ENCODE peak calls at places on chromosomes 1 and 21, in four cellular contexts. J is HCT116, G is GM12878, L is HepG2. V is an unnamed sample.

GRCh38 chr1:94621392-94621791 is 79.8 kb upstream of the F3 start:
- ATAC-seq in G (no peak), J (peak; percentile 63), L (no peak), V (no peak)

GRCh38 chr1:160993544-160993943 is 27.4 kb downstream of the F11R start:
- ATAC-seq in G (peak; percentile 35), L (peak; percentile 38), J (no peak), V (peak; percentile 55)

GRCh38 chr21:42089665-42090310 is 18.7 kb downstream of the UMODL1 start:
- ATAC-seq in L (no peak), G (no peak), J (no peak), V (no peak)

GRCh38 chr1:94925561-94926364 is 1.1 kb downstream of the CNN3 start:
- ATAC-seq in J (peak; percentile 64), G (peak; percentile 63), L (peak; percentile 51), V (peak; percentile 26)

GRCh38 chr1:58084266-58084665 is 462.3 kb downstream of the OMA1 start:
- ATAC-seq in L (no peak), J (no peak), G (peak; percentile 66), V (no peak)

GRCh38 chr1:178869114-178869697 is 1.7 kb downstream of the ANGPTL1 start:
- ATAC-seq in L (no peak), G (no peak), J (no peak), V (peak; percentile 55)

GRCh38 chr1:53956308-53957168 is 10.4 kb downstream of the LRRC42 start:
- ATAC-seq in L (no peak), G (peak; percentile 71), J (peak; percentile 50), V (peak; percentile 61)

GRCh38 chr21:27715131-27715530 is 748.2 kb upstream of the ADAMTS5 start:
- ATAC-seq in J (no peak), L (no peak), G (no peak), V (no peak)

GRCh38 chr1:212760126-212760823 is 31.3 kb downstream of the NSL1 start:
- ATAC-seq in G (peak; percentile 99), J (peak; percentile 87), L (peak; percentile 96), V (no peak)

GRCh38 chr1:157198619-157199420 is 60.6 kb upstream of the ETV3 start:
- ATAC-seq in G (no peak), J (no peak), L (no peak), V (no peak)

GRCh38 chr1:222038971-222039370 is 297.1 kb upstream of the DUSP10 start:
- ATAC-seq in J (no peak), G (no peak), L (peak; percentile 59), V (no peak)

GRCh38 chr1:47679301-47679751 is 241.5 kb downstream of the FOXD2 start:
- ATAC-seq in L (no peak), G (no peak), J (no peak), V (peak; percentile 20)

GRCh38 chr1:211359876-211360275 is 33.2 kb downstream of the TRAF5 start:
- ATAC-seq in J (no peak), L (no peak), G (no peak), V (no peak)

GRCh38 chr1:79042117-79042516 is 35.6 kb upstream of the ADGRL4 start:
- ATAC-seq in L (no peak), J (no peak), G (peak; percentile 64), V (no peak)

GRCh38 chr1:183363967-183364366 is 54.2 kb downstream of the NMNAT2 start:
- ATAC-seq in J (no peak), G (no peak), L (no peak), V (no peak)

GRCh38 chr1:54564312-54565112 is 16.5 kb downstream of the ACOT11 start:
- ATAC-seq in G (no peak), L (peak; percentile 45), J (peak; percentile 91), V (no peak)

GRCh38 chr1:179151908-179152682 is 70.2 kb downstream of the TOR3A start:
- ATAC-seq in G (peak; percentile 86), L (peak; percentile 99), J (no peak), V (no peak)

GRCh38 chr1:86648255-86648654 is 56.1 kb upstream of the SH3GLB1 start:
- ATAC-seq in J (peak; percentile 66), G (peak; percentile 27), L (no peak), V (no peak)

GRCh38 chr1:1033731-1034437 is 14.0 kb downstream of the AGRN start:
- ATAC-seq in J (no peak), G (peak; percentile 13), L (no peak), V (no peak)

GRCh38 chr1:222644649-222645005 is 26.7 kb downstream of the MIA3 start:
- ATAC-seq in L (peak; percentile 15), G (peak; percentile 9), J (no peak), V (no peak)

GRCh38 chr1:234120327-234120944 is 216.0 kb downstream of the SLC35F3 start:
- ATAC-seq in J (no peak), L (no peak), G (no peak), V (no peak)

GRCh38 chr1:117180571-117180970 is 30.2 kb downstream of the VTCN1 start:
- ATAC-seq in L (no peak), G (no peak), J (no peak), V (no peak)

GRCh38 chr1:211334986-211335385 is 8.4 kb downstream of the TRAF5 start:
- ATAC-seq in J (no peak), G (peak; percentile 12), L (no peak), V (no peak)

GRCh38 chr1:154199563-154199879 is 6.6 kb downstream of the CFAP141 start:
- ATAC-seq in G (peak; percentile 19), J (peak; percentile 61), L (peak; percentile 90), V (peak; percentile 22)

GRCh38 chr1:108679586-108680213 is 12.4 kb upstream of the PRPF38B start:
- ATAC-seq in L (no peak), J (no peak), G (no peak), V (no peak)

GRCh38 chr1:214941061-214941460 is 141.5 kb upstream of the KCNK2 start:
- ATAC-seq in J (no peak), G (no peak), L (no peak), V (no peak)

GRCh38 chr1:14539953-14540563 is 58.4 kb upstream of the KAZN start:
- ATAC-seq in L (no peak), G (peak; percentile 86), J (no peak), V (no peak)

GRCh38 chr1:25649505-25650218 is 33.1 kb downstream of the MAN1C1 start:
- ATAC-seq in J (no peak), G (no peak), L (no peak), V (no peak)

GRCh38 chr1:170790651-170791071 is 126.7 kb downstream of the PRRX1 start:
- ATAC-seq in G (no peak), L (no peak), J (no peak), V (no peak)

GRCh38 chr1:6208723-6209660 is 3.1 kb downstream of the RNF207 start:
- ATAC-seq in J (no peak), G (peak; percentile 66), L (no peak), V (peak; percentile 53)

GRCh38 chr1:66274634-66275033 is 259.3 kb upstream of the SGIP1 start:
- ATAC-seq in J (no peak), L (no peak), G (peak; percentile 63), V (no peak)

GRCh38 chr1:66168919-66169725 is 364.8 kb upstream of the SGIP1 start:
- ATAC-seq in L (no peak), G (no peak), J (peak; percentile 63), V (no peak)

GRCh38 chr1:207822602-207823451 is 71.0 kb downstream of the CD46 start:
- ATAC-seq in L (no peak), G (peak; percentile 77), J (peak; percentile 70), V (peak; percentile 83)

GRCh38 chr1:108817016-108817415 is 39.9 kb downstream of the AKNAD1 start:
- ATAC-seq in J (peak; percentile 6), L (peak; percentile 62), G (peak; percentile 46), V (no peak)

GRCh38 chr1:89943846-89944781 is 50.8 kb upstream of the ZNF326 start:
- ATAC-seq in J (no peak), G (no peak), L (no peak), V (no peak)

GRCh38 chr1:31488528-31488927 is 75.5 kb downstream of the SERINC2 start:
- ATAC-seq in G (no peak), J (no peak), L (no peak), V (no peak)

GRCh38 chr1:21302747-21303715 is 12.8 kb upstream of the ECE1 start:
- ATAC-seq in G (no peak), J (peak; percentile 34), L (peak; percentile 78), V (peak; percentile 43)

DNA sequence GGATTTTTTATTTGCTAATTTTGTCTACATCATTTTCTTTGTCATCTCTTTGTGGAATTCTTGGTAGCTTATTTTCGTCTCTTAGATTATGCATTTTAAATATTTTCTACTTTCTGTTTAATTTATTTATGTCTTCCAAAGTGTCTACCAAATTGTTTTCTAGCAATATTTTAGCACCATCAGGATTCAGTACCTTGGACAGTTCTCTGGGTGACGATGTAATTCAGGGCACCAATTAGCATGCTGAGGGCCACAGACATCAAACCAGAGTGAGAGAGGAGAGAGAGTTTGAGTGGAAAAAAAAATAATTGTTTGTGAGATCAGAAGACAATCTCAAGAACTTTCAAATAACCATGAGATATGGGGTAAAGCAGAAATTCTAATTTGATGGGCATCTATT is 169.8 kb upstream of the CXADR start:
- ATAC-seq in G (no peak), J (no peak), L (no peak), V (no peak)
- TF ChIP-seq POLR2A in G (no peak), J (no peak), L (no peak), V (no peak)

DNA sequence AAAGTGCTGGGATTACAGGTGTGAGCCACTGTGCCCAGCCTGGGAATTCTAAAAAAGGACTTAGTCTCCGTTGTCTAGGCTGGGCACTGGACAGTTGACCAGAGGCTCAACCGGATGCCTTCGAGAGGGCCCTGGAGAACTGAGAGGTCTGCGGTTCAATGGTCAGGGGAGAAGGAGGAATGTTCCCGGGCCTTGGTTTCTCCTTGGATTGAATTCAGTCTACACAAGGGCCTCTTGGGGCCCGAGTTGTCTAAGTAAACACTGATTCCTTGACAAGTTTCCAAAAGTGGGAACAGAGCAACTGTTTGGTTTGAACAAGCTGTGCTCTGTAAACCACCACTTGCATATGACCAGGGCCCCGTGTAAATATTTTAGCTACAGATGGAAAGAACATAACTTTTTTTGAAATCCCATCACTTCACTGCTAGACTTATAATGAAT is 29.1 kb upstream of the CAPZB start:
- ATAC-seq in J (no peak), L (no peak), G (no peak), V (peak; percentile 84)
- TF ChIP-seq POLR2AphosphoS5 in J (no peak), L (no peak), G (no peak), V (peak; percentile 21)

DNA sequence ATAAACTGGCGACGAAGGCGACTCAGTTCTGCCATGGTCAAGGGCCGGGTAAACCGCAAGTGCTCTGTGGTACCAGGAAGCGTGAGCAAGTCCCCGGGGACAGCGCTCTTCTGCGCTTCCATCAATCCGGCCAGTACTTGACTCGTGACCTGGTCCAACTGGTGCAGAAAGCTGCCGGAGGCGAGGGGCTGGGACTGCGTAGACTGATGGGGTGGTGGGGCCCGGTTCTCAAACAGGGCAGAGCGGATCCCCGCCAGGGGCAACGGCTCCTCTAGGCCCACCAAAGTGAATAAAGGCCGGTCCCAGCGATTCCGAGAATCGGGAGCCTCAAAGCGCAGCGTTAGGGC is 852 bp downstream of the KTI12 start:
- ATAC-seq in L (peak; percentile 63), J (peak; percentile 3), G (peak; percentile 71), V (peak; percentile 48)
- TF ChIP-seq POLR2A in L (no peak), J (no peak), G (no peak), V (no peak)

DNA sequence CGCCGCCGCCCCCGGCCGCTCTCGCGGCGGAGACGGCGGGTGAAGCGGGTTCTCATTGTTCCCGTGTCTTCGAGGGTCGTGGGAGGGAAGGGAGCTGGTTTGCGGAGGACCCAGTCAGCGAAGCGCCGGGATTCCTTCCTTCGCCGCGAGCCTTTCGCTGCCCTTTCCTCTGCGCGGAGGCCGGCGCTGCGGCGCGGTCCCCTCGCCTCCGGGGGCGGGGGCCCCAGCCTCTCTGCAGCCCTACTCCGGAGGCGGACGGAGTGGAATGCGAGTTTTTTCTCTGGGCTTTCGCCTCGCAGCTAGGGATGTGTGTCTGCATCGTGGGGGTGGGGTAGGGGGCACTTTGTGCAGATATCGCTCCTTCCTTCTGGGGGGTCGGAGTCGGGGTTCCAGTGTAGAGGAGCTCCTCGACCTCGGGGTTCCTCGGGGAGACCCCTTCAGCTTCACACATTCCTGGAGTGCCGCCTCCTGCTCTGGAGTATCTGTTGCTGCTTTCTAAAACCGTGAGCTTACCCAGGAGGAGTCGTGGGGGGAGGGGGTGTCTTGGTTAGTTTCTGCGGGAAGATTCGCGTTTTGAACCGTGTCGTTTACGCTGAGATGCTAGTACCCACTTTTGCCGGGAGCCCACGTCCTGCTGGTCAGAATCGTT is 559 bp downstream of the RNF2 start:
- ATAC-seq in J (peak; percentile 52), L (peak; percentile 80), G (peak; percentile 70), V (peak; percentile 52)
- TF ChIP-seq POLR2AphosphoS5 in J (no peak), L (no peak), G (no peak), V (no peak)

V was measured in gastroesophageal sphincter.